ENCODE peak calls at places on chromosomes 5 and 9, in nine cellular contexts. Q is ELF-1; E is ELR; G is breast epithelium; U is germinal center; A is cerebellum; L is bronchial epithelial cell; B is NCI-H1436; T is activated CD4-positive, alpha-beta T cell treated with anti-CD3 and anti-CD28 coated beads, Interleukin-2, amount 10 ng/mL, durations not matched to agents 7 days and 5 days. S is an unnamed sample.

GRCh38 chr9:127537792-127538191 is 74.3 kb upstream of the STXBP1 start:
- DNase-seq in Q (no peak), G (no peak), U (no peak), E (peak), B (no peak), L (no peak), A (peak), T (no peak), S (no peak)

GRCh38 chr5:14668247-14668646 is 3.7 kb downstream of the OTULIN start:
- DNase-seq in G (no peak), E (no peak), A (no peak), U (no peak), Q (no peak), L (peak), B (no peak), T (no peak), S (no peak)

GRCh38 chr5:99019812-99020697 is 91.2 kb upstream of the CHD1 start:
- DNase-seq in G (no peak), E (peak), Q (no peak), U (no peak), T (no peak), L (peak), B (no peak), A (no peak), S (no peak)

GRCh38 chr9:34272146-34272545 is 56.9 kb downstream of the KIF24 start:
- DNase-seq in A (no peak), B (no peak), L (no peak), U (no peak), T (no peak), Q (no peak), E (no peak), G (no peak), S (no peak)

GRCh38 chr5:107831612-107832395 is 161.1 kb upstream of the EFNA5 start:
- DNase-seq in A (no peak), U (no peak), E (peak), B (no peak), Q (peak), G (no peak), L (no peak), T (no peak), S (no peak)

GRCh38 chr5:128263357-128263756 is 179.8 kb downstream of the SLC12A2 start:
- DNase-seq in B (no peak), U (no peak), E (no peak), A (no peak), L (no peak), G (no peak), Q (no peak), T (no peak), S (no peak)

GRCh38 chr5:152178350-152178699 is 226.8 kb downstream of the NMUR2 start:
- DNase-seq in B (no peak), E (no peak), U (no peak), L (no peak), Q (no peak), A (no peak), G (no peak), T (no peak), S (no peak)

GRCh38 chr9:19988281-19988680 is 199.4 kb upstream of the SLC24A2 start:
- DNase-seq in A (peak), L (no peak), E (no peak), U (no peak), Q (no peak), T (no peak), G (no peak), B (no peak), S (no peak)

GRCh38 chr5:178296066-178296465 is 63.5 kb upstream of the PHYKPL start:
- DNase-seq in G (no peak), B (no peak), A (no peak), E (no peak), U (no peak), L (no peak), Q (no peak), T (no peak), S (no peak)

GRCh38 chr5:148790545-148791333 is 35.7 kb upstream of the ADRB2 start:
- DNase-seq in Q (no peak), T (no peak), A (no peak), E (peak), G (no peak), U (no peak), B (no peak), L (peak), S (no peak)

GRCh38 chr9:77981332-77981731 is 50.3 kb downstream of the GNAQ start:
- DNase-seq in L (peak), A (peak), T (no peak), E (peak), U (no peak), Q (no peak), G (no peak), B (no peak), S (no peak)

GRCh38 chr9:131589124-131589711 is 43.9 kb downstream of the PRRT1B start:
- DNase-seq in T (no peak), B (no peak), G (no peak), U (no peak), L (no peak), E (no peak), Q (no peak), A (peak), S (no peak)

GRCh38 chr9:37669232-37669631 is 18.5 kb downstream of the FRMPD1 start:
- DNase-seq in B (no peak), G (no peak), T (no peak), A (no peak), E (peak), Q (no peak), L (peak), U (no peak), S (no peak)

GRCh38 chr9:14538529-14538928 is 154.7 kb downstream of the ZDHHC21 start:
- DNase-seq in A (no peak), G (no peak), U (no peak), L (no peak), T (no peak), B (no peak), E (no peak), Q (peak), S (no peak)

GRCh38 chr9:76415731-76416130 is 21.5 kb upstream of the RFK start:
- DNase-seq in A (no peak), B (no peak), L (no peak), Q (no peak), G (no peak), U (no peak), E (no peak), T (no peak), S (no peak)

GRCh38 chr5:6634327-6634713 is 1.1 kb downstream of the SRD5A1 start:
- DNase-seq in Q (no peak), E (peak), G (no peak), A (peak), L (peak), B (no peak), U (peak), T (no peak), S (no peak)

GRCh38 chr9:134684375-134684723 is 42.7 kb downstream of the COL5A1 start:
- DNase-seq in E (no peak), A (no peak), B (no peak), L (no peak), U (no peak), T (no peak), G (no peak), Q (no peak), S (no peak)

GRCh38 chr9:132350861-132351315 is 3.9 kb downstream of the SETX start:
- DNase-seq in E (no peak), U (peak), G (no peak), B (no peak), T (peak), L (no peak), A (no peak), Q (no peak), S (no peak)

GRCh38 chr5:98453309-98453708 is 320.2 kb upstream of the RGMB start:
- DNase-seq in Q (no peak), G (no peak), A (no peak), E (no peak), U (no peak), B (no peak), L (no peak), T (no peak), S (no peak)

GRCh38 chr5:100904259-100904822 is 1.3 kb upstream of the ST8SIA4 start:
- DNase-seq in G (no peak), E (peak), B (peak), L (no peak), T (peak), A (no peak), Q (peak), U (peak), S (peak)

GRCh38 chr5:107149243-107149642 is 521.5 kb downstream of the EFNA5 start:
- DNase-seq in Q (no peak), B (no peak), E (no peak), G (no peak), L (no peak), A (no peak), T (no peak), U (no peak), S (no peak)

GRCh38 chr9:69139596-69139995 is 34.5 kb upstream of the TJP2 start:
- DNase-seq in U (no peak), E (no peak), T (no peak), G (no peak), L (no peak), A (no peak), B (no peak), Q (no peak), S (no peak)

GRCh38 chr5:77946381-77947050 is 170.4 kb upstream of the TBCA start:
- DNase-seq in U (no peak), E (peak), B (peak), G (no peak), A (no peak), L (no peak), T (no peak), Q (no peak), S (no peak)

GRCh38 chr5:60788863-60789513 is 55.1 kb downstream of the ELOVL7 start:
- DNase-seq in E (no peak), B (no peak), T (no peak), L (no peak), U (no peak), Q (no peak), A (no peak), G (no peak), S (no peak)

GRCh38 chr5:174844971-174845370 is 120.6 kb downstream of the MSX2 start:
- DNase-seq in G (no peak), U (no peak), E (no peak), B (no peak), L (no peak), Q (no peak), A (no peak), T (no peak), S (no peak)

GRCh38 chr5:125424374-125424773 is 677.9 kb upstream of the ZNF608 start:
- DNase-seq in E (no peak), U (no peak), Q (no peak), L (peak), A (no peak), G (no peak), T (no peak), B (no peak), S (no peak)

GRCh38 chr5:133358271-133358670 is 254.1 kb downstream of the FSTL4 start:
- DNase-seq in A (no peak), Q (no peak), E (no peak), L (no peak), U (no peak), B (no peak), T (no peak), G (no peak), S (no peak)

GRCh38 chr9:135106551-135107270 is 19.2 kb downstream of the OLFM1 start:
- DNase-seq in G (no peak), E (no peak), L (no peak), T (no peak), U (no peak), Q (no peak), A (no peak), B (no peak), S (no peak)